ENCODE peak calls at places on chromosomes 7 and 10, in eight cellular contexts. M is HCT116, L is IMR-90, S is keratinocyte, U is hepatocyte, H is GM23338, P is GM23248, D is osteoblast. A is an unnamed sample.

GRCh38 chr10:44786451-44786850 is 124.7 kb upstream of the TMEM72 start:
- DNase-seq in L (peak; percentile 93), D (no peak), M (no peak), P (peak; percentile 63), H (peak; percentile 7), U (peak; percentile 63), S (no peak), A (no peak)

GRCh38 chr10:132833421-132834111 is 47.6 kb upstream of the NKX6-2 start:
- DNase-seq in L (no peak), S (no peak), M (no peak), D (peak; percentile 49), H (no peak), U (no peak), P (no peak), A (no peak)

GRCh38 chr7:47183896-47184629 is 397.8 kb downstream of the TNS3 start:
- DNase-seq in H (no peak), M (no peak), P (no peak), U (no peak), S (no peak), D (no peak), L (no peak), A (no peak)

GRCh38 chr10:121792198-121792597 is 135.6 kb downstream of the ATE1 start:
- DNase-seq in D (no peak), U (no peak), P (peak; percentile 23), H (no peak), S (no peak), M (no peak), L (peak; percentile 50), A (no peak)

GRCh38 chr7:131517218-131517923 is 39.1 kb downstream of the PODXL start:
- DNase-seq in H (no peak), D (no peak), P (no peak), U (no peak), S (no peak), L (no peak), M (no peak), A (no peak)

GRCh38 chr7:130367088-130367755 is 13.1 kb upstream of the CPA1 start:
- DNase-seq in U (no peak), L (no peak), H (no peak), S (no peak), D (peak; percentile 44), M (no peak), P (no peak), A (no peak)

GRCh38 chr7:143244321-143244720 is 18.9 kb upstream of the GSTK1 start:
- DNase-seq in U (no peak), S (no peak), L (no peak), D (no peak), H (no peak), M (no peak), P (no peak), A (no peak)

GRCh38 chr7:18940577-18941134 is 176.8 kb downstream of the TWIST1 start:
- DNase-seq in L (no peak), P (no peak), D (peak; percentile 23), H (peak; percentile 75), M (no peak), U (no peak), S (no peak), A (no peak)

GRCh38 chr10:133203652-133204195 is 26.3 kb upstream of the UTF1 start:
- DNase-seq in U (no peak), S (no peak), P (no peak), D (no peak), H (no peak), L (no peak), M (no peak), A (no peak)

GRCh38 chr7:5594616-5595544 is 171.2 kb upstream of the TNRC18 start:
- DNase-seq in H (peak; percentile 82), P (peak; percentile 66), M (no peak), S (no peak), D (peak; percentile 90), U (peak; percentile 62), L (peak; percentile 38), A (peak; percentile 60)

GRCh38 chr10:96665306-96665705 is 55.0 kb downstream of the PIK3AP1 start:
- DNase-seq in U (no peak), P (peak; percentile 71), M (no peak), H (no peak), S (no peak), L (peak; percentile 79), D (peak; percentile 88), A (no peak)

GRCh38 chr7:97215556-97215955 is 98.1 kb downstream of the SDHAF3 start:
- DNase-seq in S (no peak), P (no peak), D (no peak), M (no peak), L (no peak), H (peak; percentile 16), U (peak; percentile 15), A (no peak)

GRCh38 chr7:69651101-69651590 is 52.9 kb downstream of the AUTS2 start:
- DNase-seq in P (no peak), L (no peak), M (no peak), D (no peak), H (no peak), S (no peak), U (no peak), A (no peak)
- H4K20me1 ChIP-seq in P (no peaks in the 10 kb centered on the region), L (no peaks in the 10 kb centered on the region), M (no peaks in the 10 kb centered on the region), D (peaks cover 3% of the 10 kb centered on the region), H (no peaks in the 10 kb centered on the region), S (no peaks in the 10 kb centered on the region), U (peaks cover 12% of the 10 kb centered on the region), A (no peaks in the 10 kb centered on the region)

GRCh38 chr10:29469481-29470354 is 165.1 kb downstream of the SVIL start:
- DNase-seq in M (no peak), H (no peak), S (no peak), U (no peak), P (no peak), L (no peak), D (no peak), A (no peak)

GRCh38 chr10:29472268-29473086 is 162.3 kb downstream of the SVIL start:
- DNase-seq in S (no peak), P (no peak), M (no peak), H (no peak), D (no peak), L (no peak), U (no peak), A (no peak)

GRCh38 chr10:29470843-29471482 is 163.8 kb downstream of the SVIL start:
- DNase-seq in U (peak; percentile 34), S (no peak), L (no peak), M (no peak), D (no peak), H (no peak), P (no peak), A (no peak)

GRCh38 chr10:29471483-29471859 is 163.3 kb downstream of the SVIL start:
- DNase-seq in U (peak; percentile 52), L (peak; percentile 90), S (peak; percentile 81), H (no peak), D (peak; percentile 96), P (peak; percentile 90), M (no peak), A (peak; percentile 93)

DNA sequence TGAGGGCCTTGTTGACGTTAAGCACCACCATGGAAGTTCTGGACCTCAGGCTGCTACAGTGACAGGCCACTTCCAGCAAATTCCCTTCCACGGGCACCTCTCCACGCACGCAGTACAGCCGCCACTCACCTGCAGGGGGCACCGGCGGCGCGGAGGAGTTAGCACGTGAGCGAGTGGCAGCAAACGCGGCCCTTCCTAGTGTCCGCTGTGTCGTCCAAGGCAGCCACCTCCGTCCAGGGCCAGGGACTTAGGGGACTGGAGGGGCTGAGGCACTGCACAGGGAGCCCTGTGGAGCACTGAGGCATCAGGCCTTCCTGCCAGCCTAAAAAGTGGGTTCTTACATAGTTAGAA is 164.4 kb downstream of the SVIL start:
- DNase-seq in M (no peak), P (no peak), D (no peak), L (no peak), S (no peak), H (peak; percentile 78), U (peak; percentile 44), A (no peak)
- H3K36me3 ChIP-seq in M (peaks cover 4% of the 10 kb centered on the region), P (peaks cover 8% of the 10 kb centered on the region), D (peaks cover 41% of the 10 kb centered on the region), L (peaks cover 46% of the 10 kb centered on the region), S (peaks cover 22% of the 10 kb centered on the region), H (no peaks in the 10 kb centered on the region), U (no peaks in the 10 kb centered on the region), A (peaks cover 25% of the 10 kb centered on the region)

DNA sequence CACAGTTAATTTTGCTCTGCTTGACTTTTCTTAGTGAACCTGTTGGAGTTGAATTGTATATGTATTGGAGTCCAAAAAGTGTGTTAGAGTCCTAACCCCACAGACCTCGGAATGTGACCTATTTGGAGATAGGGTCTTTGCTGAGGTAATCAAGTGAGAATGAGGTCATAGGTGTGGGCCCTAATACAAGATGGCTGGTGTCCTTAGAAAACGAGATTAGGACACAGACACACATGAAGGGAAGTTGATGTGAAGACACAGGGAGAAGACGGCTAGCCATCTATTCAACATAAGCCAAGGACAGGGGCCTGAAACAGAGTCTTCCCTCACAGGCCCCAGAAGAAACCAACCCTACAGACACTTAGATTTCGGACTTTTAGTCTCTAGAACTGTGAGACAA is 260.6 kb upstream of the NEBL start:
- DNase-seq in D (no peak), P (no peak), S (no peak), M (no peak), H (no peak), L (no peak), U (no peak), A (no peak)
- H4K20me1 ChIP-seq in D (no peaks in the 10 kb centered on the region), P (no peaks in the 10 kb centered on the region), S (no peaks in the 10 kb centered on the region), M (no peaks in the 10 kb centered on the region), H (no peaks in the 10 kb centered on the region), L (no peaks in the 10 kb centered on the region), U (no peaks in the 10 kb centered on the region), A (no peaks in the 10 kb centered on the region)

DNA sequence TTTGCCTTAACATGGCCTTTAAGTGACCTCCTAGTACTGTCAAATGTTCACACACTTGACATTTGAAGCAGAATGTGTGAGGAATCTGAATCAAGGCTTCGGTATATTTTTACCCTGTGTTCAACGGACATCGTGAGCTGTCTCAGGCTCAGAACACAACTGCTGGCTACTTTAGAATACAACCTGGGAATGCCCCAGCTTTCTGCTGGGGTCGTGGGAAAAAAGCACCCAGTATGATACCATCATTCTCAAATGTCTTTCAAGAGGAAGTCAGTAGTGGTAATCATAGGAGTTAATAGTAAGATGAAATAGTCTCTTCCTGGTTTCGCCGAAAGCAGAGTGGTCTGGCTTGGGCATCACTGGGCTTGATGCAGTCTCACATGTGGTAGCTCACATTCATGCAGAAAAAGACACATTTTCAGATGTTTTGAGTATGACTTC is 67.2 kb downstream of the CREB5 start:
- DNase-seq in M (no peak), D (no peak), H (no peak), S (no peak), P (no peak), L (no peak), U (no peak), A (no peak)
- H3K36me3 ChIP-seq in M (no peaks in the 10 kb centered on the region), D (no peaks in the 10 kb centered on the region), H (no peaks in the 10 kb centered on the region), S (no peaks in the 10 kb centered on the region), P (no peaks in the 10 kb centered on the region), L (no peaks in the 10 kb centered on the region), U (no peaks in the 10 kb centered on the region), A (no peaks in the 10 kb centered on the region)

DNA sequence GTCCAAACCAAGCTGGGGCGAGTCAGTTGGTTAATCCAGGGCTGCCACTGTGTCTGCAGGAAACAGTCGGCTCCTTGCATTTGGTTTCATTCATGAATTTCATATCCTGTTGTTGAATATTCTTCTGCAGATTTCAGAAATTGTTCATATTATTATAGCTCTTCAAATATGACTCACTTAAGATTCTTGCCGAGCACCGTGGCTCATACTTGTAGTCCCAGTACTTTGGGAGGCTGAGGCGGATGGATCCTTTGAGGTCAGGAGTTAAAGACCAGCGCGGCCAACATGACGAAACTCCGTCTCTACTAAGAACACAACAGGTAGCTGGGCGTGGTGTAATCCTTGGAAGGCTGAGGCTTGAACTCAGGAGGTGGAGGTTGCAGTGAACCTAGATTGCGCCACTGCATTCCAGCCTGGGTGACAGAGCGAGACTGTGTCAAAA is 24.0 kb downstream of the PFKP start:
- DNase-seq in P (peak; percentile 89), U (peak; percentile 67), L (peak; percentile 94), S (peak; percentile 91), M (peak; percentile 91), H (no peak), D (peak; percentile 86), A (peak; percentile 98)
- H4K20me1 ChIP-seq in P (no peaks in the 10 kb centered on the region), U (no peaks in the 10 kb centered on the region), L (peaks cover 46% of the 10 kb centered on the region), S (no peaks in the 10 kb centered on the region), M (peaks cover 4% of the 10 kb centered on the region), H (peaks cover 23% of the 10 kb centered on the region), D (no peaks in the 10 kb centered on the region), A (no peaks in the 10 kb centered on the region)

GRCh38 chr7:100357131-100357561 is 771 bp upstream of the PILRB start:
- DNase-seq in U (no peak), H (no peak), P (no peak), M (no peak), D (no peak), S (no peak), L (no peak), A (no peak)
- H3K36me3 ChIP-seq in U (no peaks in the 10 kb centered on the region), H (peaks cover 25% of the 10 kb centered on the region), P (peaks cover 19% of the 10 kb centered on the region), M (peaks cover 64% of the 10 kb centered on the region), D (peaks cover 56% of the 10 kb centered on the region), S (peaks cover 59% of the 10 kb centered on the region), L (peaks cover 77% of the 10 kb centered on the region), A (peaks cover 32% of the 10 kb centered on the region)